ENCODE peak calls at places on chromosomes 3 and 15, in four cellular contexts. X, W, T and F are unnamed samples.
A peak's percentile ranks its signal among the peaks of the same experiment; 100 is the strongest.

GRCh38 chr3:192745150-192745549 is 17.8 kb upstream of the FGF12 start:
- DNase-seq in T (no peak), W (no peak), X (no peak), F (no peak)

GRCh38 chr3:155131104-155131503 is 51.0 kb downstream of the MME start:
- DNase-seq in X (peak; percentile 87), W (no peak), T (peak; percentile 49), F (no peak)

GRCh38 chr15:41564286-41564959 is 5.4 kb downstream of the TYRO3 start:
- DNase-seq in W (peak; percentile 46), X (no peak), T (no peak), F (no peak)

GRCh38 chr15:49075876-49076275 is 29.6 kb upstream of the SECISBP2L start:
- DNase-seq in X (peak; percentile 7), T (no peak), W (no peak), F (no peak)

GRCh38 chr3:68631810-68632545 is 300.4 kb downstream of the TAFA4 start:
- DNase-seq in T (no peak), W (no peak), X (no peak), F (no peak)

GRCh38 chr3:43236008-43236407 is 50.3 kb upstream of the SNRK start:
- DNase-seq in X (peak; percentile 86), T (no peak), W (no peak), F (no peak)

GRCh38 chr15:88912500-88912921 is 668 bp downstream of the MFGE8 start:
- DNase-seq in T (no peak), X (peak; percentile 54), W (no peak), F (no peak)

GRCh38 chr15:88071141-88071540 is 185.4 kb downstream of the NTRK3 start:
- DNase-seq in X (no peak), W (no peak), T (no peak), F (no peak)

GRCh38 chr15:73328986-73329385 is 39.8 kb downstream of the HCN4 start:
- DNase-seq in T (no peak), X (no peak), W (no peak), F (no peak)

GRCh38 chr15:89421219-89421618 is 75.2 kb downstream of the RHCG start:
- DNase-seq in X (no peak), T (no peak), W (no peak), F (no peak)

GRCh38 chr15:88262064-88262463 is 5.5 kb upstream of the NTRK3 start:
- DNase-seq in T (no peak), X (no peak), W (no peak), F (no peak)

GRCh38 chr15:68542771-68543544 is 35.8 kb upstream of the CORO2B start:
- DNase-seq in W (peak; percentile 90), X (peak; percentile 91), T (no peak), F (no peak)

GRCh38 chr3:151901282-151901945 is 28.0 kb downstream of the SUCNR1 start:
- DNase-seq in X (no peak), T (no peak), W (no peak), F (no peak)

GRCh38 chr3:15064299-15064834 is 748 bp downstream of the MRPS25 start:
- DNase-seq in T (peak; percentile 44), W (no peak), X (peak; percentile 45), F (peak; percentile 34)

DNA sequence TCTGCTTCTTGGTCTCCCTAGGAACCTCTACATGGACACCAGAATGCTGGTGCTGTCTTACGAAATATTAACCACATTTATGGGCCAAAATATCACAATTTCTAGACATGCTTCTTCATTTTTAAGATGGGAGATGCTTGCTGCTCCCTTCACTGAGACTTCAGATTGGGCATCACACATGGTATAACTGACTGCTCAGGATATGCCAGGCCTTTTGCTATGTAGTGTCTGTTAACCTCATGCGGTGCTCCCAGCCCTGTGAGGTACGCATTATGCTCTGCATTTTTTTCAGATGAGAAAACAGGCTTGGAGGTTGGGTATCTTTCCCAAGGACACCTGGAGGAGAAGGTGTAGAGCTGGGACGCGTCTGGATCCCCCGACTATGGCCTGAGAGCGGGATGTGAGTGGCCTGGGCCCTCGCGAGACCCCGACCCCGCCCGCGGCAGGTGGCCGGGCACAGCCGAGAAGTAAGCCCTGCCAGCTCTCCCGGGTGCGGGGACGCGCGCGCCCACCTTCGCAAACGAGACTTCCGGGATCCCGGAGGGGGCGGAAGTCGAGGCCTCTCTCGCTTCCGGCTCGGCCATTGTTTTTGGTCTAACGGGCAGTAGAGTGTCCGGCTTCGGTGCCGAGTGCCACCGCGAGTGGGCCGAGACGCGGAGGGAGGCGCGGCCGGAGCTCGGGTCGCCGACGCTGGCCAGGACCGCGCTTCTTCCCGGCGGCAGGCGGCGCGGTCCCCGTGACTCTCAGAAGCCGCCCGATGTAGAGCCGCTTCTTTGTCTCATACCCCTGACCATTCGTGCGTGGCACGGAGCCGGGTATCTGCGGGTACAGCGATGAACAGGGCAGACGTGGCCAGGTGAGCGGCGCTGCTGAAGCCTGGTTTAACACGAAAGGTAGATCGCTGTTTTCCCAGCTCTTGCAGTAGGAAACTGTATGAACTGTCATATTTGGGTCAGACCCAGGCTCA is at the start of gene ZKSCAN7:
- DNase-seq in W (peak; percentile 33), T (peak; percentile 72), X (peak; percentile 46), F (peak; percentile 77)
- TF ChIP-seq CTCF in W (no peak), T (no peak), X (no peak), F (no peak)

GRCh38 chr3:127857270-127857801 is 35.0 kb upstream of the MGLL start:
- DNase-seq in X (peak; percentile 17), W (no peak), T (peak; percentile 45), F (no peak)
- TF ChIP-seq CTCF in X (no peak), W (no peak), T (no peak), F (no peak)

DNA sequence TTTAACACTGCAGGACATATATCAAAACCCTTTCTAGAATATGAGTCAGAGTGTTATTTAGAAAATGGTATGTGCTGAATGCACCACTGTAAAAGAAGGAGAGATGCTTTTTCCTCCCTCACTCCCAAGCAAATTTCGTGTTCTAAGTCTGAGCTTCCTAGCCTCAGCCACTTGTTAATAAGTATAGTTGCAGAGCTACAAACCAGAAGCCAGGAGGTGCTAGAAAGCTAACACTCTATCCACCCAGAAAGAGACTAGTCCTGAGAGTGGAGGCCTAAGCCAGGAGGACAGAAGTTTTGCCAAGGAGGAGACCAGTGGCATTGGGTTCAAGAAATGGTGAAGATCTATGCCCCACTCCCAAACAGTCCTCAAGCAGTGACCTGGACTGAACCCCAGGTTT is 40.5 kb upstream of the GYG1 start:
- DNase-seq in X (peak; percentile 31), W (no peak), T (peak; percentile 24), F (no peak)
- TF ChIP-seq CTCF in X (peak; percentile 44), W (no peak), T (peak; percentile 12), F (peak; percentile 31)

DNA sequence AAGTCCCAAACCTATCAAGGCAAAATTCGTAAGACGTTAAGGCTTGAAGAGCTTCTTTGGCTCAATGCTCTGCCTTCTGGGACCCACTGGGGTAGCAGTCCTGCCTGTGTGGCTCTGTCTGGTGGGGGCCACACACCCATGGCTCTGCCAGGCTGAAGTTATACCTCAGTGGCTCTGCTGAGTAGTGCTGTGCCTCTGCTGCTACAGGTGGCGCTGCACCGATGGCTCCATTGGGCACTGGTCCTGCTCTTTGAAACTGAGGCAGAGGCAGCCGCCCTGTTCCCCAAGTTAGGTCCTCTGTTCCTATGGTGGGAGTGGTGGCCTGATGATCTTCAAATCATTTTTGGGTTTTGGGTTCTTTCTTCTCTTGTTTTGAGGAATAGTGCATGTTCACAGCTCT is 68.0 kb upstream of the AP4E1 start:
- DNase-seq in T (no peak), X (no peak), W (no peak), F (peak; percentile 6)
- TF ChIP-seq CTCF in T (no peak), X (no peak), W (no peak), F (no peak)

GRCh38 chr3:143526016-143526540 is 322.2 kb downstream of the SLC9A9 start:
- DNase-seq in X (peak; percentile 80), T (no peak), W (no peak), F (no peak)

GRCh38 chr3:143531101-143531500 is 317.2 kb downstream of the SLC9A9 start:
- DNase-seq in W (no peak), X (no peak), T (no peak), F (no peak)

GRCh38 chr3:143525408-143525807 is 322.9 kb downstream of the SLC9A9 start:
- DNase-seq in T (no peak), W (no peak), X (peak; percentile 97), F (no peak)

GRCh38 chr3:143529778-143530177 is 318.5 kb downstream of the SLC9A9 start:
- DNase-seq in W (no peak), T (no peak), X (peak; percentile 19), F (no peak)

GRCh38 chr3:143529018-143529478 is 319.2 kb downstream of the SLC9A9 start:
- DNase-seq in X (peak; percentile 88), W (no peak), T (peak; percentile 58), F (peak; percentile 32)
- TF ChIP-seq CTCF in X (no peak), W (no peak), T (no peak), F (no peak)

GRCh38 chr3:41117398-41117870 is 81.9 kb upstream of the CTNNB1 start:
- DNase-seq in W (peak; percentile 62), T (peak; percentile 91), X (peak; percentile 91), F (peak; percentile 96)

GRCh38 chr3:41120461-41120860 is 78.8 kb upstream of the CTNNB1 start:
- DNase-seq in T (no peak), W (no peak), X (no peak), F (no peak)

GRCh38 chr3:41116851-41117250 is 82.5 kb upstream of the CTNNB1 start:
- DNase-seq in W (no peak), T (no peak), X (no peak), F (no peak)

GRCh38 chr3:41115069-41115468 is 84.2 kb upstream of the CTNNB1 start:
- DNase-seq in X (no peak), T (no peak), W (no peak), F (no peak)

DNA sequence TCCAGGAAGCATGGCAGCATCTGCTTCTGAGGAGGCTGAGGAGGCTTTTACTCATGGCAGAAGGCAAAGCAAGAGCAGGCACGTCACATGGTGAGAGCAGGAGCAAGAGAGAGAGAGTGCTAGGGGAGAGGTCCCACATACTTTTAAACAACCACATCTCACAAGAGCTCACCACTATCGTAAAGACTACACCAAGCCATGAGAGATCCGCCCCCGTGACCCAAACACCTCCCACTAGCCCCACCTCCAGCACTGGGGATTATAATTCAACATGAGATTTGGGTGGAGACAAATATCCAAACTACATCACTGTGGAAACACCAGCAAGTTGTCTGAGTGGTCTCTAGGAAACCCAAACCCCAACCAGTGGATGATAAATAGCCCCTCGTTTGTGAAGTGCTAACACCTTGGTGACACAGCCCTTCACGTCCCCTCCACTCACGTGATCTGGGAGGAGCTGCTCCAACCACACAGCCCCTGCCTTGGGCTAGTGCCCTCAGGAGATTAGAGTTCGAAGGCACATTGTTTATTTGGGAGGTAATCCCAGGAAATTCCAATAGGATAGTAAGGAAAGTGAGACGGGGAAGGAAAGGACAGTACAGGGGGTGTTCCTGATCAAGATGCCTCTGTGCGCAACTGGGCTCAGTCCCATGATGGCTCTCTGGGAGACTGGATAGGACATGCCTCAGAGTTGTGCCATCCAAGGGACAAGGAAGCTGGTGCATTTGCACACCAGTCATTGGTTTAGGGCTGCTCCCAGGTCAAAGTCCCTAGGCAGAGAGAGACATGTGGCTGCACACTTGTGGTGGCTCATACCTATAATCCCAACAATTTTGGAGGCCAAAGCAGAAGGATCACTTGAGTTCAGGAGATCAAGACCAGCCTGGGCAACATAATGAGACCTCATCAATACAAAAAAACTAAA is 80.6 kb upstream of the CTNNB1 start:
- DNase-seq in W (no peak), T (no peak), X (no peak), F (peak; percentile 46)
- TF ChIP-seq CTCF in W (no peak), T (no peak), X (no peak), F (no peak)

GRCh38 chr3:97937205-97937604 is 35.0 kb downstream of the RIOX2 start:
- DNase-seq in W (no peak), X (no peak), T (no peak), F (no peak)
- TF ChIP-seq CTCF in W (no peak), X (no peak), T (no peak), F (no peak)